ENCODE peak calls at places on chromosomes 11 and 22, in seven cellular contexts. O is breast epithelium, M is psoas muscle, T is kidney epithelial cell, Y is astrocyte of the cerebellum, C is sigmoid colon, L is upper lobe of right lung. A is an unnamed sample.

GRCh38 chr22:24521791-24522245 is 26.7 kb downstream of the UPB1 start:
- DNase-seq in O (no peak), M (peak), T (peak), Y (peak), C (no peak), L (peak), A (peak)

GRCh38 chr11:134074766-134075165 is 5.9 kb downstream of the JAM3 start:
- DNase-seq in O (no peak), M (no peak), T (no peak), Y (no peak), C (no peak), L (no peak), A (no peak)

GRCh38 chr22:49521787-49522224 is 305.9 kb downstream of the BRD1 start:
- DNase-seq in O (no peak), M (peak), T (no peak), Y (no peak), C (peak), L (no peak), A (no peak)

GRCh38 chr11:67315325-67315909 is 12.1 kb downstream of the SSH3 start:
- DNase-seq in O (no peak), M (no peak), T (no peak), Y (no peak), C (no peak), L (no peak), A (no peak)

GRCh38 chr11:122772945-122773344 is 65.4 kb upstream of the CRTAM start:
- DNase-seq in O (no peak), M (no peak), T (no peak), Y (no peak), C (no peak), L (no peak), A (peak)

GRCh38 chr11:99911116-99911515 is 776.0 kb upstream of the ARHGAP42 start:
- DNase-seq in O (no peak), M (no peak), T (no peak), Y (no peak), C (no peak), L (no peak), A (no peak)

GRCh38 chr11:121459413-121460041 is 6.8 kb upstream of the SORL1-AS1 start:
- DNase-seq in O (no peak), M (no peak), T (no peak), Y (no peak), C (no peak), L (no peak), A (no peak)

GRCh38 chr11:15073361-15074205 is at the start of gene CALCB:
- DNase-seq in O (no peak), M (no peak), T (no peak), Y (no peak), C (no peak), L (no peak), A (peak)

GRCh38 chr22:45818130-45819085 is 146.8 kb downstream of the ATXN10 start:
- DNase-seq in O (peak), M (peak), T (no peak), Y (no peak), C (no peak), L (no peak), A (no peak)

GRCh38 chr11:130908770-130909625 is 7.3 kb downstream of the SNX19 start:
- DNase-seq in O (no peak), M (no peak), T (no peak), Y (peak), C (no peak), L (no peak), A (peak)

GRCh38 chr11:96173424-96173823 is 169.6 kb downstream of the MAML2 start:
- DNase-seq in O (no peak), M (no peak), T (no peak), Y (no peak), C (no peak), L (no peak), A (no peak)

GRCh38 chr11:17954395-17955252 is 58.2 kb downstream of the SERGEF start:
- DNase-seq in O (no peak), M (peak), T (no peak), Y (no peak), C (no peak), L (no peak), A (no peak)

GRCh38 chr11:31870609-31871309 is 59.6 kb upstream of the PAX6 start:
- DNase-seq in O (peak), M (peak), T (no peak), Y (peak), C (no peak), L (no peak), A (peak)

GRCh38 chr11:62953811-62954210 is 31.0 kb downstream of the SLC22A6 start:
- DNase-seq in O (no peak), M (no peak), T (no peak), Y (no peak), C (no peak), L (no peak), A (peak)

GRCh38 chr11:100557830-100558611 is 129.1 kb upstream of the ARHGAP42 start:
- DNase-seq in O (no peak), M (no peak), T (no peak), Y (peak), C (no peak), L (no peak), A (peak)

GRCh38 chr22:44263547-44263946 is 49.2 kb downstream of the SHISAL1 start:
- DNase-seq in O (no peak), M (peak), T (no peak), Y (no peak), C (peak), L (peak), A (no peak)

DNA sequence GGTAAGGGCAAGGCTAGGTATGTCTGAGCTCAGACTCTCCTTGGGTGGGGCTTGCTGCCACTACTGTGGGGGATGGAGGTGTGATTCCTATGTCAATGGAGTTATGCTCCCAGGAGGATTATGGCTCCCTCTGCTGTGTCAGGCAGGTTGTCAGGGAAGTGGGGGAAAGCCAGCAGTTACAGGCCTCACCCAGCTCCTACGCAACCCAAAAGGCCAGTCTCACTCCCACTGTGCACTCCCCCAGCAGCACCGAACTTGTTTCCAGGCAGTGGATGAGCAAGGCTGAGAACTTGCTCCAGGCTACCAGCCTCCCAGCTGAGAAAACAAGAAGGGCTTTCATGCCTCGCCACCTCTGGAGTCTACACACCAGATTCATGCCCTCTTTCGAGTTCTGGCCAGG is 18.2 kb downstream of the C11orf91 start:
- DNase-seq in O (no peak), M (no peak), T (no peak), Y (no peak), C (no peak), L (no peak), A (no peak)
- TF ChIP-seq CTCF in O (no peak), M (no peak), T (peak), Y (peak), C (no peak), L (no peak), A (no peak)

DNA sequence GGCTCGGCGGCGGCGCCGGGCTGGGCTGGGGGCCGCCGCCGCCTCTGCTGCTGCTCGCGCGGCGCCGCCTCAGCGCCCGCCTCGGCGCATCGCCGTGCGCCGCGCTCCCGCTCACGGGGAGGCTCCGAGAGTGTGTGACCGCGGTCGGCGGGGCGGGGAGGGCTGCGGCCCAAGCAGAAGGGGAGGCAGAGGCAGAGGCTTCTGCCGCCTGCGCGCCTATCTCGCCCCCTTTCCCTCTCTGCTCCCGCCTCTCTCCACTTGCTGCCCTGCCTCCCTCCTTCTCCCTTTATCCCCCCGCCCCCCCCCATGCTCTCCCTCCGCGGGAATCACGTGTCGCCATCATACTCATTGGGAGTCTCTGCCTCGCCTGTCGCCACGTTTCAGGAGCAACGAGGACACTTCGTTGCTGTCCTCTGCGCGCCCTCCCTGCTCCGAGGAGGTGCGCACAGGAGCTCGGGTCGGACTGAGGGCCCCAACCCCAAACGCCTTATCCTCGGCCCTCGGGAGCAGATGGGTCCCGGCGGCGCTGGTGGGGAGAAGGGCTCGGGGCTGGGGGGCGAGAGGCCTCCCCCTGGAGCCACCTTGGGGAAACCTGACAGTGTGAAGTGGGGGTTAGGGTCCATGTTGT is at the start of gene GUCY1A2:
- DNase-seq in O (no peak), M (peak), T (no peak), Y (no peak), C (peak), L (no peak), A (peak)
- H3K4me3 ChIP-seq in O (peak), M (peak), T (peak), Y (peak), C (peak), L (peak), A (peak)

GRCh38 chr11:2121227-2122130 is 17.7 kb downstream of the IGF2 start:
- DNase-seq in O (no peak), M (peak), T (no peak), Y (no peak), C (no peak), L (no peak), A (no peak)

GRCh38 chr11:2120359-2121100 is 18.7 kb downstream of the IGF2 start:
- DNase-seq in O (no peak), M (peak), T (no peak), Y (no peak), C (no peak), L (no peak), A (no peak)

GRCh38 chr11:2123628-2123960 is 15.6 kb downstream of the IGF2 start:
- DNase-seq in O (no peak), M (peak), T (no peak), Y (no peak), C (no peak), L (no peak), A (no peak)

GRCh38 chr11:2122222-2122906 is 16.8 kb downstream of the IGF2 start:
- DNase-seq in O (no peak), M (no peak), T (no peak), Y (peak), C (no peak), L (no peak), A (peak)

GRCh38 chr11:2122907-2123627 is 16.1 kb downstream of the IGF2 start:
- DNase-seq in O (no peak), M (peak), T (no peak), Y (no peak), C (no peak), L (no peak), A (no peak)
- TF ChIP-seq CTCF in O (no peak), M (no peak), T (no peak), Y (no peak), C (no peak), L (no peak), A (no peak)

GRCh38 chr11:69915501-69916250 is 96.5 kb upstream of the FGF3 start:
- DNase-seq in O (peak), M (peak), T (no peak), Y (peak), C (peak), L (peak), A (peak)
- H3K4me3 ChIP-seq in O (peak), M (peak), T (no peak), Y (no peak), C (peak), L (no peak), A (peak)

GRCh38 chr22:38262051-38262795 is 10.6 kb downstream of the TMEM184B start:
- DNase-seq in O (peak), M (peak), T (no peak), Y (no peak), C (peak), L (peak), A (peak)
- TF ChIP-seq CTCF in O (no peak), M (peak), T (peak), Y (peak), C (peak), L (peak), A (peak)